ENCODE peak calls at places on chromosomes 6 and 20, in six cellular contexts. B is transverse colon, R is lower leg skin, Y is heart left ventricle, D is fibroblast of mammary gland, K is neural progenitor cell. V is an unnamed sample.

GRCh38 chr20:24100370-24101011 is 111.9 kb upstream of the GGTLC1 start:
- DNase-seq in B (peak), R (peak), Y (peak), D (peak), K (peak), V (peak)

GRCh38 chr6:27809939-27810767 is 102.0 kb downstream of the OR2B2 start:
- DNase-seq in B (peak), R (peak), Y (peak), D (peak), K (peak), V (peak)

GRCh38 chr6:30130887-30131862 is 4.8 kb upstream of the TRIM40 start:
- DNase-seq in B (peak), R (peak), Y (peak), D (peak), K (peak), V (peak)

GRCh38 chr6:158208226-158208807 is 40.2 kb downstream of the GTF2H5 start:
- DNase-seq in B (no peak), R (no peak), Y (no peak), D (no peak), K (no peak), V (no peak)

GRCh38 chr20:20204326-20204725 is 152.0 kb downstream of the CFAP61 start:
- DNase-seq in B (no peak), R (no peak), Y (no peak), D (no peak), K (no peak), V (no peak)

GRCh38 chr6:153437193-153437592 is 306.1 kb upstream of the RGS17 start:
- DNase-seq in B (no peak), R (no peak), Y (no peak), D (no peak), K (peak), V (no peak)

GRCh38 chr6:16872543-16873230 is 111.4 kb upstream of the ATXN1 start:
- DNase-seq in B (no peak), R (no peak), Y (no peak), D (no peak), K (no peak), V (no peak)

GRCh38 chr6:7087066-7087465 is 20.7 kb upstream of the RREB1 start:
- DNase-seq in B (no peak), R (no peak), Y (no peak), D (peak), K (peak), V (no peak)

GRCh38 chr6:122042851-122043250 is 356.6 kb upstream of the HSF2 start:
- DNase-seq in B (no peak), R (no peak), Y (no peak), D (peak), K (no peak), V (no peak)

GRCh38 chr6:145148392-145149175 is 586.7 kb downstream of the EPM2A start:
- DNase-seq in B (no peak), R (no peak), Y (peak), D (peak), K (no peak), V (peak)

GRCh38 chr20:58711266-58712051 is 18.9 kb downstream of the NPEPL1 start:
- DNase-seq in B (peak), R (peak), Y (no peak), D (no peak), K (no peak), V (no peak)

GRCh38 chr6:52840763-52841585 is at the start of gene GSTA5:
- DNase-seq in B (no peak), R (no peak), Y (no peak), D (no peak), K (no peak), V (peak)

GRCh38 chr6:73285674-73286283 is 22.8 kb upstream of the KHDC1 start:
- DNase-seq in B (no peak), R (no peak), Y (no peak), D (peak), K (peak), V (peak)

GRCh38 chr6:159056432-159056831 is 11.6 kb upstream of the TAGAP start:
- DNase-seq in B (no peak), R (no peak), Y (no peak), D (no peak), K (no peak), V (no peak)

GRCh38 chr6:37695273-37695672 is 2.4 kb downstream of the MDGA1 start:
- DNase-seq in B (no peak), R (no peak), Y (no peak), D (no peak), K (peak), V (no peak)

GRCh38 chr6:46511320-46511719 is 20.1 kb upstream of the RCAN2 start:
- DNase-seq in B (no peak), R (no peak), Y (peak), D (no peak), K (no peak), V (no peak)

GRCh38 chr6:144543006-144543871 is 258.1 kb downstream of the UTRN start:
- DNase-seq in B (no peak), R (no peak), Y (no peak), D (peak), K (no peak), V (peak)

GRCh38 chr6:154705471-154706113 is 27.6 kb upstream of the SCAF8 start:
- DNase-seq in B (no peak), R (no peak), Y (no peak), D (peak), K (peak), V (peak)

GRCh38 chr6:52362443-52363221 is 681 bp downstream of the PAQR8 start:
- DNase-seq in B (peak), R (no peak), Y (peak), D (peak), K (peak), V (peak)

GRCh38 chr6:98845201-98846020 is 11.0 kb downstream of the POU3F2 start:
- DNase-seq in B (peak), R (peak), Y (peak), D (peak), K (peak), V (peak)

GRCh38 chr6:96624957-96625356 is 62.0 kb downstream of the FHL5 start:
- DNase-seq in B (no peak), R (no peak), Y (no peak), D (no peak), K (no peak), V (no peak)

GRCh38 chr6:42674780-42675179 is 47.6 kb downstream of the PRPH2 start:
- DNase-seq in B (no peak), R (no peak), Y (no peak), D (no peak), K (no peak), V (no peak)

GRCh38 chr6:41159415-41160082 is 3.4 kb downstream of the TREM2 start:
- DNase-seq in B (no peak), R (no peak), Y (no peak), D (no peak), K (no peak), V (no peak)

GRCh38 chr20:32210206-32210605 is 2.5 kb downstream of the POFUT1 start:
- DNase-seq in B (no peak), R (no peak), Y (no peak), D (no peak), K (no peak), V (no peak)

GRCh38 chr6:168247456-168248147 is 72.0 kb downstream of the DACT2 start:
- DNase-seq in B (peak), R (peak), Y (no peak), D (no peak), K (no peak), V (peak)

GRCh38 chr20:20003088-20003954 is 13.8 kb upstream of the NAA20 start:
- DNase-seq in B (peak), R (no peak), Y (peak), D (peak), K (no peak), V (no peak)

GRCh38 chr6:128601060-128601459 is 80.7 kb upstream of the PTPRK start:
- DNase-seq in B (no peak), R (no peak), Y (no peak), D (peak), K (no peak), V (no peak)

GRCh38 chr6:42141603-42142117 is 760 bp downstream of the C6orf132 start:
- DNase-seq in B (no peak), R (no peak), Y (no peak), D (no peak), K (no peak), V (peak)

GRCh38 chr6:42017021-42017643 is 33.2 kb upstream of the TAF8 start:
- DNase-seq in B (no peak), R (no peak), Y (no peak), D (peak), K (no peak), V (peak)

GRCh38 chr6:151075943-151076555 is 163.7 kb upstream of the AKAP12 start:
- DNase-seq in B (no peak), R (no peak), Y (no peak), D (no peak), K (no peak), V (peak)

GRCh38 chr20:36060676-36061075 is 92.3 kb downstream of the CNBD2 start:
- DNase-seq in B (no peak), R (no peak), Y (no peak), D (no peak), K (no peak), V (no peak)

DNA sequence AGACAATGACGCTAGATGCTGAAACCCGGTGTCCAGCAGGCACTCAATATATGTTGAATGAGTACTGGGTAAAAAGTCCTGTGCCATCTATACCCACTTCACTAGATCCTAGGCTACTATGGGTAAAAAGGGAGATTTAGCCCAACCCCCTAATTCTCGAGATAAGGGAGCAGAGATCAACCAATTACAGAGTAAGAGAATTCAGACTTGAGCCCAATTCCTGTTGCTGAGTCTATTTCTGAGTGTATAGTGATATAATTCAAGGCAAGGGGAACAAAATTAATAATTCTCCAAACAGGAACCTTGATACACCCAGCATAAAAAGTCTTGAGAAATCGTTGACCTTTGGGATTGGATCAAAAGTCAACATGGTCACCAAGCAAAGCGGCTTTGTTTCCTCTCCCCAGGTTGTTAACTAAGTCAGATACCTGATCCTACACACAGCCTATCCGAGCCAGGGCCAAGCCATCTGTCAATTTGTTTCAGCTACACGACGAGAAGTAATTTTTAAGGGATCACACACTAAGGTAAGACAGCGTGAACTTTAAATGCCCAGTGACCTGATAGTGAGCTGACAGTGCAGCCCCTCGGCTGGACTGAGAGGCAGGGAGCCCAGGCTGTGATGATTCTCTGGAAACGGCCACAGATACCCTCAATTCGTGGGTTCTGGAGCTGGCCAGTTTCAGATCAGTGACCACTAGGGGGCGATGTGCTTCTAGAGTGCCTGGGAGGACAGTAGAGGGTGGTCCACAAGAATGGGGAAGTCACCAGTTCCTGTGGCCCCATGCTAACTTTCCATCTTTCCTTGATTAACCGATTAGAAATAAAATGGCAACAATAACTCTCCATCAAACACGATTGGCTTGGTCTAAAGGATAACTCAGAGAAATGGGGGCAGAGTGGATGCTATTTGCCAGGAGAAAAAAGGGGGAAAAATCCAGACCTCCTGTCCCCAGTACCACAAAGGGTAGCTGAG is 46.2 kb downstream of the SLC22A23 start:
- DNase-seq in B (peak), R (no peak), Y (peak), D (peak), K (peak), V (peak)
- TF ChIP-seq CTCF in B (peak), R (no peak), Y (peak), D (peak), K (peak), V (peak)

DNA sequence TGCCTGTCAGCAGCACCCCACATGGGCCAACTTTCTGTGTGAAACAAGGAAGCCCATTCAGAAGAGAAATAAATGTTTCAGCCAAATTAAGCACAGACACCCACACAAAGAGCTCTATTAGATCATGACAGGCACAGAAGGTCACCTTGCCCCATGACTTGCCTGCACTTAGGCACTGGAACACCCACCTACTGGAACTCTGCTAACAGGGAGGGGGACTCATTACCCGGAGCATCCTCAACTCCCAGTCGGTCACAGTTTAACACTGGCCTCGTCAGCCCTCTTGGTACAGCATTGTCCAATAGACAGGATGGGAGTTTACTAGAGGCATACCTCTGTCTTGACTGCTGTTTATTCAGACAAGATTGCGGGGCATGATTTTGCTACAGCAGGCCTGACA is 31.8 kb downstream of the GFOD1 start:
- DNase-seq in B (no peak), R (no peak), Y (peak), D (no peak), K (no peak), V (no peak)
- TF ChIP-seq CTCF in B (no peak), R (no peak), Y (no peak), D (no peak), K (no peak), V (no peak)

GRCh38 chr6:160931378-160932343 is 59.9 kb upstream of the MAP3K4 start:
- DNase-seq in B (no peak), R (no peak), Y (no peak), D (peak), K (peak), V (no peak)
- TF ChIP-seq CTCF in B (no peak), R (no peak), Y (no peak), D (peak), K (no peak), V (no peak)

GRCh38 chr6:138402833-138403187 is 1.2 kb upstream of the HEBP2 start:
- DNase-seq in B (no peak), R (no peak), Y (no peak), D (no peak), K (no peak), V (no peak)
- TF ChIP-seq CTCF in B (no peak), R (no peak), Y (no peak), D (no peak), K (no peak), V (no peak)